ENCODE peak calls at places on chromosomes 13 and 19, in four cellular contexts. C, E, N and D are unnamed samples.

GRCh38 chr13:52091473-52091872 is 37.4 kb downstream of the NEK5 start:
- DNase-seq in C (no peak), E (no peak), N (no peak), D (no peak)

GRCh38 chr13:111992911-111993310 is 74.0 kb upstream of the SOX1 start:
- DNase-seq in C (no peak), E (no peak), N (no peak), D (no peak)

GRCh38 chr13:31638577-31638976 is 100.7 kb upstream of the RXFP2 start:
- DNase-seq in C (peak), E (peak), N (no peak), D (peak)

GRCh38 chr13:74555291-74556001 is 421.2 kb upstream of the KLF12 start:
- DNase-seq in C (no peak), E (no peak), N (no peak), D (no peak)

GRCh38 chr19:17766543-17767131 is 15.4 kb downstream of the FCHO1 start:
- DNase-seq in C (peak), E (peak), N (peak), D (peak)

GRCh38 chr13:29799041-29799440 is 51.4 kb downstream of the UBL3 start:
- DNase-seq in C (no peak), E (no peak), N (no peak), D (no peak)

GRCh38 chr13:27425151-27425917 is 915 bp downstream of the GTF3A start:
- DNase-seq in C (peak), E (peak), N (no peak), D (no peak)

GRCh38 chr13:98144501-98145350 is 1.8 kb downstream of the FARP1 start:
- DNase-seq in C (peak), E (peak), N (no peak), D (peak)

GRCh38 chr13:112450567-112451240 is 74.5 kb downstream of the SPACA7 start:
- DNase-seq in C (no peak), E (no peak), N (no peak), D (no peak)

GRCh38 chr19:5133986-5134595 is 165.2 kb downstream of the KDM4B start:
- DNase-seq in C (no peak), E (no peak), N (no peak), D (no peak)

GRCh38 chr19:10681658-10682057 is 19.6 kb upstream of the QTRT1 start:
- DNase-seq in C (no peak), E (no peak), N (no peak), D (peak)

GRCh38 chr19:47122359-47123335 is 8.0 kb upstream of the SAE1 start:
- DNase-seq in C (peak), E (peak), N (no peak), D (peak)

GRCh38 chr13:96898212-96898611 is 96.1 kb downstream of the OXGR1 start:
- DNase-seq in C (peak), E (peak), N (no peak), D (peak)

GRCh38 chr19:41921280-41922219 is 6.7 kb downstream of the ERFL start:
- DNase-seq in C (no peak), E (no peak), N (no peak), D (no peak)

GRCh38 chr19:572891-573825 is 762 bp downstream of the BSG start:
- DNase-seq in C (peak), E (peak), N (peak), D (peak)

GRCh38 chr13:99956473-99957349 is 14.9 kb downstream of the ZIC5 start:
- DNase-seq in C (no peak), E (no peak), N (no peak), D (no peak)

GRCh38 chr19:21323000-21323399 is 6.2 kb downstream of the ZNF708 start:
- DNase-seq in C (no peak), E (no peak), N (no peak), D (no peak)

GRCh38 chr19:16326401-16327130 is 1.9 kb downstream of the KLF2 start:
- DNase-seq in C (no peak), E (no peak), N (no peak), D (no peak)

GRCh38 chr13:77061362-77061761 is 34.4 kb upstream of the FBXL3 start:
- DNase-seq in C (no peak), E (no peak), N (no peak), D (no peak)

GRCh38 chr13:40652588-40652940 is 13.9 kb downstream of the FOXO1 start:
- DNase-seq in C (no peak), E (no peak), N (no peak), D (no peak)

GRCh38 chr19:42362342-42362741 is 27.8 kb downstream of the CNFN start:
- DNase-seq in C (no peak), E (no peak), N (no peak), D (no peak)

GRCh38 chr19:10751109-10751972 is 33.5 kb downstream of the DNM2 start:
- DNase-seq in C (no peak), E (no peak), N (no peak), D (peak)

GRCh38 chr19:7159105-7159933 is 89.8 kb downstream of the ZNF557 start:
- DNase-seq in C (no peak), E (no peak), N (peak), D (no peak)

GRCh38 chr13:25778808-25779207 is 273.0 kb downstream of the SHISA2 start:
- DNase-seq in C (no peak), E (no peak), N (no peak), D (no peak)

DNA sequence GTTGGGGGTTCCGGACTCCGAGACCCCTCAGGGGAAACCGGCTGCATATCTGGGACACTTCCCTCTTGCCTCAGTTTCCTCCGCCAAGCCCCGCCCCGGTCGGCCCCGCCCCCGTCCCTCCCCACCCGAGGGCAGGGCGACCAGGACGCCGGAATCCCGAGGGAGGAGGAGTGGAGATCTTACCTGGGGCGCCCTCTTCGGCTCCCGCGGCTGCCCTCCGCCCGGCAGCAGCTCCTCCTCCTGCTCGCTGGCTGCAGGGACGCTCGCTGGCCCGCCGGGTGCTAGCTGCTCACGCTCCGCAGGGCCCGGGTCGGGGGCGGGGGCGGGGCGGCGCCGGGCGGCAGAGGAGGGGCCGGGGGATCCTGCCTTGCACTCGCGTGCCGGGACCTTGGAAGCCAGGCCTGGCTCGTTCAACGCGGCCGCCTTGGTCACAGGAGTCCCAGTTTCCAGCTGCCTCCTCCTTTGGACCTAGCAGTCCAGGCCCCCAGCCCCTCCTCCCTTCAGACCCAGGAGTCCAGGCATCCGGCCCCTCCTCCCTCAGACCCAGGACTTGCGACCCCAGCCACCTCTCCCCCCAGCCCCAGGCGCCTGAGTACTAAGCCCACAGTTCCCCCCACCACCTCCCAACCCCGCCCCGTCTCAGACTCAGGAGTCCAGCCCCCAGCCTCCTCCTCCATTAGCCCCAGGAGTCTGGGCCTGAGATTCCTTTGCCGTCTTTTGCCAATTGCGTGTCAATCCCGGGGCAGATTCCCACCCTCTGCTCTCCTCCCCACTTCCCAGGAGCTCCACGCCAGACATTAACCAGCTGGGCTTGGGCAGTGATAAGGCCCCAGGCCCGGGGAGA is at the start of gene NTF4:
- DNase-seq in C (no peak), E (peak), N (no peak), D (peak)
- H3K4me3 ChIP-seq in C (no peak), E (peak), N (no peak), D (peak)

GRCh38 chr13:85828094-85828684 is 29.0 kb upstream of the SLITRK6 start:
- DNase-seq in C (peak), E (peak), N (no peak), D (peak)
- TF ChIP-seq CTCF in C (peak), E (peak), N (peak), D (peak)

GRCh38 chr19:13282486-13283065 is 132.4 kb downstream of the IER2 start:
- DNase-seq in C (no peak), E (no peak), N (no peak), D (no peak)
- H3K4me3 ChIP-seq in C (no peak), E (no peak), N (no peak), D (no peak)

GRCh38 chr13:114043421-114044053 is 69.7 kb upstream of the C13orf46 start:
- DNase-seq in C (peak), E (no peak), N (peak), D (no peak)
- TF ChIP-seq CTCF in C (peak), E (no peak), N (no peak), D (no peak)

GRCh38 chr19:8454218-8454617 is 9.4 kb downstream of the HNRNPM start:
- DNase-seq in C (no peak), E (no peak), N (no peak), D (no peak)

GRCh38 chr19:8457209-8457608 is 12.4 kb downstream of the HNRNPM start:
- DNase-seq in C (no peak), E (no peak), N (no peak), D (no peak)

GRCh38 chr19:8457802-8458201 is 13.0 kb downstream of the HNRNPM start:
- DNase-seq in C (no peak), E (no peak), N (no peak), D (no peak)

GRCh38 chr19:8455018-8455417 is 10.2 kb downstream of the HNRNPM start:
- DNase-seq in C (no peak), E (no peak), N (no peak), D (no peak)

GRCh38 chr19:8456064-8456463 is 11.3 kb downstream of the HNRNPM start:
- DNase-seq in C (no peak), E (no peak), N (no peak), D (no peak)
- H3K4me3 ChIP-seq in C (no peak), E (no peak), N (no peak), D (no peak)